ENCODE peak calls at places on chromosomes 12 and 14, in nine cellular contexts. U is GM23248, N is OCI-LY7, V is hepatocyte, B is GM23338, L is neural progenitor cell, H is MM.1S, M is HCT116, K is SK-N-SH. T is an unnamed sample.

GRCh38 chr12:69501154-69501895 is 31.1 kb downstream of the FRS2 start:
- DNase-seq in L (no peak), V (no peak), U (peak; percentile 76), H (no peak), M (no peak), N (no peak), B (no peak), K (no peak), T (peak; percentile 37)

GRCh38 chr12:124397807-124398577 is 103.1 kb downstream of the RFLNA start:
- DNase-seq in L (no peak), V (peak; percentile 59), U (peak; percentile 57), N (no peak), M (no peak), B (no peak), H (no peak), K (no peak), T (no peak)

GRCh38 chr14:100400115-100400514 is 77.0 kb downstream of the SLC25A47 start:
- DNase-seq in K (peak; percentile 53), H (no peak), L (no peak), V (no peak), M (no peak), N (no peak), U (no peak), B (no peak), T (peak; percentile 17)

GRCh38 chr12:124369901-124370378 is 75.0 kb downstream of the RFLNA start:
- DNase-seq in N (no peak), B (no peak), V (no peak), U (no peak), H (no peak), M (no peak), L (no peak), K (peak; percentile 88), T (no peak)

GRCh38 chr14:23567186-23568020 is at the start of gene AP1G2:
- DNase-seq in L (peak; percentile 84), N (peak; percentile 90), V (peak; percentile 96), U (peak; percentile 64), H (peak; percentile 77), K (peak; percentile 92), B (peak; percentile 94), M (peak; percentile 73), T (peak; percentile 78)

GRCh38 chr12:115542656-115543055 is 734.8 kb downstream of the MED13L start:
- DNase-seq in L (no peak), V (no peak), N (no peak), H (no peak), M (no peak), K (no peak), B (no peak), U (peak; percentile 21), T (peak; percentile 46)

GRCh38 chr12:117182866-117183265 is 7.4 kb downstream of the FBXO21 start:
- DNase-seq in K (no peak), N (no peak), U (no peak), H (no peak), M (no peak), B (no peak), L (no peak), V (no peak), T (no peak)

GRCh38 chr14:37168721-37169120 is 3.7 kb downstream of the SLC25A21 start:
- DNase-seq in M (no peak), K (no peak), H (no peak), N (no peak), L (no peak), V (no peak), U (no peak), B (no peak), T (no peak)

GRCh38 chr12:54479421-54479820 is 6.0 kb upstream of the GTSF1 start:
- DNase-seq in L (no peak), M (no peak), H (no peak), V (no peak), B (no peak), U (peak; percentile 77), K (no peak), N (no peak), T (peak; percentile 9)

GRCh38 chr12:52225752-52226151 is 7.3 kb upstream of the KRT7 start:
- DNase-seq in N (no peak), K (no peak), V (no peak), H (no peak), U (no peak), L (no peak), B (no peak), M (no peak), T (no peak)

GRCh38 chr12:546920-547845 is 87.4 kb downstream of the B4GALNT3 start:
- DNase-seq in H (peak; percentile 64), K (peak; percentile 96), V (peak; percentile 78), N (peak; percentile 75), U (peak; percentile 76), M (peak; percentile 34), B (peak; percentile 75), L (peak; percentile 82), T (peak; percentile 67)

GRCh38 chr14:73234586-73235394 is 2.5 kb upstream of the PAPLN start:
- DNase-seq in L (peak; percentile 30), K (no peak), V (no peak), B (no peak), U (no peak), N (no peak), M (no peak), H (no peak), T (no peak)

GRCh38 chr12:85784096-85784720 is 52.0 kb downstream of the RASSF9 start:
- DNase-seq in B (no peak), K (no peak), V (no peak), N (no peak), H (no peak), M (peak; percentile 33), L (no peak), U (peak; percentile 40), T (peak; percentile 75)

GRCh38 chr14:53955671-53956426 is 776 bp downstream of the BMP4 start:
- DNase-seq in L (peak; percentile 64), B (peak; percentile 79), N (no peak), V (peak; percentile 85), M (no peak), K (no peak), U (peak; percentile 13), H (no peak), T (no peak)

GRCh38 chr12:110543252-110543959 is 39.7 kb downstream of the PPTC7 start:
- DNase-seq in B (no peak), N (no peak), U (no peak), H (peak; percentile 53), L (no peak), K (no peak), M (no peak), V (peak; percentile 58), T (peak; percentile 7)

GRCh38 chr12:4037747-4038312 is 164.6 kb upstream of the PARP11 start:
- DNase-seq in N (no peak), H (no peak), L (peak; percentile 59), B (peak; percentile 74), M (no peak), U (peak; percentile 67), K (peak; percentile 27), V (peak; percentile 73), T (peak; percentile 58)
- H2AFZ ChIP-seq in N (no peak overlapping the region), H (no peak overlapping the region), L (peak overlapping the region; percentile 46), B (peak overlapping the region; percentile 96), M (no peak overlapping the region), U (no peak overlapping the region), K (no peak overlapping the region), V (no peak overlapping the region), T (no peak overlapping the region)

DNA sequence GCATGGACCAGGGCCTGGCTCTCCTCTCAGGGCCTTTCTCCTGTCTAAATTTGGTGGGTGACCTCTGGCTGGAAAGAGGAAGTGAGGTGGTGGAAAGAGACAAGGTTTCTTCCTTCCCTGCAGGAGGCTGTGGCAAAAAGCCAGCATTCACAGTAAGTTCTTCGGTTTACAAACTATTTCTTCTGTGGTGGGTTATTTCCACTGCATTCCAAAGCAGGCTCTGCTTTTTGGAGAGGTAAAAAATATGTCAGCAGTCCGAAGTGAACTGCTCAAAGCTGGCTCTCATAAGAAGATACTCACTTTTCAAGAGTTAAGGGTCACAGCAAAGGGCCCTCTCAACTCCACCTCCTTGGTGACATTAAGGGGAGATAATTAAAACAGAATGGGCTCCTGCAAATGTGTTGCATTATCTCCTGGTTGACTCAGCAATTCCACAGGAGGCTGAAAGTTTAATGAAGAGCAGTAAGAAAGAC is 48.9 kb upstream of the POC1B start:
- DNase-seq in V (peak; percentile 28), L (no peak), M (no peak), B (peak; percentile 17), K (no peak), U (peak; percentile 84), H (no peak), N (peak; percentile 4), T (no peak)
- TF ChIP-seq EZH2phosphoT487 in V (no peak), L (no peak), M (no peak), B (no peak), K (no peak), U (no peak), H (no peak), N (no peak), T (no peak)

DNA sequence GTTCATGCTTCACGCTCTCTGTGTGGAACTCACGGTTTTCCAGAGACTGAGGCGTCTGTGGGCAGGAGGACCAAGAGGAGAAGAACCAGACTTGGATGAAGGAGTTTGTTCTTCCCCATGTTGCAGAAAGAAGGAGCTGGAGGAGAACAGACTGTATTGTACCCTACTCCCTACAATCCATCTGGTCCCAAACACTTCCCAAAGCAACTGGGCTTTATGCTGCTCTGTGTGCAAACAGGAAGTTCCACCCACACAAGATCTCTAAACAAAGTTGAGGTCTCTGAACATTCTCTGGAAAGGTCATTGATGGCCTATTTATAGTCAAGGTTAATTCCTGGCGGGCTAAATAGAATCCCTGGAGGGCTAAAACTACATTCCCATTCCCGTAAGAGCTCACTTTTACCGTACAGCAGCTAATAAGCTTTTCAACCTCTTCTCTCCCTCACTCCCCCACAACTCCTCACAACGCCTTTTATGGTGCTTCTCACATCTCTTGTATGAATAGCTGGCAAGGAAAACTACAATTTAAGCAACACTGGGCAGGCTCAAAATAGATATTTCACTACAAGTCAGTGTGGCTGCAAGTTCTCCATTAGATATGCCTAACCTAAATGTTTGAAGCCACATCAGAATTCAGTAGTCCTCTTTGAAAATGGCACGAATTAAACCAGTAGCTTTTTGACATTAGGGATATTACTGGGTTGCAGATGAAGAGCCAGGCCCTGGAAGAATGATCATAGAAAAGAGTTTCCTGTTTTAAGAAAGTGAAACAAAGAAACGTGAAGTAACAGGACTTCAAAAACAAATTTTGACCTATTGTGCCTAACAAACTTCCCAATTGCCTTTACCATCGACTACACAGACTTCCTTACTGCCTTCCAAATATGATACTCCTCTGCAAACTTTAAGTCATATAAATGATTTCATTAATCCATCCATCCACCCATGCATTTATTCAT is at the start of gene A2M:
- DNase-seq in M (no peak), V (peak; percentile 19), B (no peak), L (no peak), N (no peak), K (no peak), U (peak; percentile 24), H (no peak), T (no peak)
- H3K27ac ChIP-seq in M (no peak within 1 kb of the TSS), V (peak within 1 kb of the TSS; percentile 4), B (no peak within 1 kb of the TSS), L (no peak within 1 kb of the TSS), N (no peak within 1 kb of the TSS), K (no peak within 1 kb of the TSS), U (no peak within 1 kb of the TSS), H (no peak within 1 kb of the TSS), T (no peak within 1 kb of the TSS)

DNA sequence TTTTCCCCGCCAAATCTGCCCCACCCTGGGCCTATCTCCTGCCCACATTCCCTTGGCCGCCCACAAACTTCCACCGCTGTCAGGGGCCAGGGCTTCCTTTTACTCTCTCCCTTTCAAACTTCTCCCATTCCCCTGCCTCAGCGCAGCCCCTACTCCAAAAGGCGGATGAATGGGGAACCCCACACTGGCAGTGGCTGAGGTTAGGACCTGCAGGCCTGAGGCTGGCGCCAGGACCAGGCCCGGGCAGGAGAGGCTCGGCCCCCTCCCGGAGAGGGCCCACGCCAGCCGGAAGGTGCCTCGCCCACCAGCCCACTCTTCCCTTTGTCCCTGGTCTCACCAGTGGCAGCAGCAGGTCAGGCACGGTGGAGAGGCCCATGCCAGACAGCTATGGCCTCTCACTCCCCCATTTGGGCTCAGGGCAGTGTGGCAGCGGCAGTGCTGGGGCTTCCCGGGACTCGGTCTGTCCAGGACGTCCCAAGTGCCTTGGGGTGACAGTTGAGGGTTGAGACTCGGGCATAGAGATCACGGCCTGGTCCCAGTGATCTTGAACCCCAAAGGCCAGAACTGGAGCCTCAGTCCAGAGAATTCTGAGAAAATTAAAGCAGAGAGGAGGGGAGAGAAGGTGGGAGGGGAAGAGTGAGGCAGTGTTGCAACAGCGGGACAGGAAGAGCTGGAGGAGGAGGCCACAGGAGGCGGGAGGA is at the start of gene TNFRSF1A:
- DNase-seq in K (peak; percentile 83), M (no peak), H (peak; percentile 72), U (peak; percentile 91), L (peak; percentile 62), N (peak; percentile 76), V (peak; percentile 88), B (peak; percentile 78), T (peak; percentile 61)
- H2AFZ ChIP-seq in K (peak within 1 kb of the TSS; percentile 82), M (no peak within 1 kb of the TSS), H (peak within 1 kb of the TSS; percentile 86), U (peak within 1 kb of the TSS; percentile 69), L (peak within 1 kb of the TSS; percentile 89), N (peak within 1 kb of the TSS; percentile 72), V (peak within 1 kb of the TSS; percentile 16), B (no peak within 1 kb of the TSS), T (peak within 1 kb of the TSS; percentile 72)